ENCODE peak calls at places on chromosomes 13 and 19, in five cellular contexts. I is kidney glomerular epithelial cell, S is T follicular helper cell, H is PC-3, A is anterior cingulate cortex. X is an unnamed sample.

GRCh38 chr19:5083547-5083965 is 114.6 kb downstream of the KDM4B start:
- DNase-seq in I (no peak), S (no peak), H (no peak), A (no peak), X (no peak)

GRCh38 chr13:32314968-32315254 is 252 bp downstream of the ZAR1L start:
- DNase-seq in I (no peak), S (peak), H (peak), A (no peak), X (peak)

GRCh38 chr13:39490136-39490535 is 112.9 kb downstream of the LHFPL6 start:
- DNase-seq in I (no peak), S (no peak), H (no peak), A (no peak), X (no peak)

GRCh38 chr19:40281381-40282208 is 3.5 kb downstream of the AKT2 start:
- DNase-seq in I (no peak), S (no peak), H (no peak), A (no peak), X (no peak)

GRCh38 chr13:52744842-52745241 is 5.2 kb upstream of the CNMD start:
- DNase-seq in I (no peak), S (no peak), H (no peak), A (no peak), X (no peak)

GRCh38 chr19:2337329-2337707 is 8.8 kb downstream of the SPPL2B start:
- DNase-seq in I (no peak), S (no peak), H (no peak), A (no peak), X (peak)

GRCh38 chr19:2150794-2151338 is 500 bp downstream of the AP3D1 start:
- DNase-seq in I (no peak), S (no peak), H (no peak), A (no peak), X (no peak)

GRCh38 chr13:44196186-44196751 is 177.4 kb upstream of the SERP2 start:
- DNase-seq in I (no peak), S (no peak), H (peak), A (no peak), X (no peak)

GRCh38 chr13:26784704-26785639 is 24.4 kb upstream of the GPR12 start:
- DNase-seq in I (no peak), S (no peak), H (no peak), A (no peak), X (no peak)

GRCh38 chr13:72221276-72221962 is 354.4 kb upstream of the DACH1 start:
- DNase-seq in I (no peak), S (no peak), H (peak), A (no peak), X (peak)

GRCh38 chr19:47495478-47496372 is 11.7 kb upstream of the KPTN start:
- DNase-seq in I (no peak), S (no peak), H (no peak), A (no peak), X (no peak)